ENCODE peak calls at places on chromosomes 13 and 19, in seven cellular contexts. U, Z, T, L, N, M and F are unnamed samples.

GRCh38 chr13:75437582-75438318 is 44.2 kb downstream of the TBC1D4 start:
- DNase-seq in N (peak), Z (no peak), U (peak), M (no peak), L (no peak), T (no peak), F (no peak)

GRCh38 chr13:49840266-49840665 is 47.8 kb upstream of the KPNA3 start:
- DNase-seq in L (no peak), U (no peak), Z (no peak), M (no peak), T (no peak), N (no peak), F (no peak)

GRCh38 chr13:102905905-102906304 is 60.1 kb downstream of the ERCC5 start:
- DNase-seq in U (no peak), M (no peak), L (no peak), T (no peak), Z (no peak), N (no peak), F (no peak)

GRCh38 chr13:98143601-98144500 is 957 bp downstream of the FARP1 start:
- DNase-seq in U (peak), M (peak), L (peak), N (no peak), T (no peak), Z (no peak), F (no peak)

GRCh38 chr13:95524270-95524901 is 28.1 kb upstream of the CLDN10 start:
- DNase-seq in U (no peak), N (no peak), Z (no peak), M (no peak), L (no peak), T (no peak), F (peak)

GRCh38 chr19:49057636-49058234 is at the start of gene CGB7:
- DNase-seq in L (peak), M (peak), U (peak), T (peak), Z (peak), N (peak), F (no peak)

GRCh38 chr13:32056316-32056715 is 24.7 kb downstream of the FRY start:
- DNase-seq in M (no peak), T (no peak), L (no peak), U (no peak), Z (no peak), N (no peak), F (no peak)

GRCh38 chr19:31066385-31066784 is 282.9 kb downstream of the TSHZ3 start:
- DNase-seq in U (no peak), Z (peak), L (no peak), N (peak), T (no peak), M (no peak), F (peak)

GRCh38 chr19:1104452-1105216 is 840 bp downstream of the GPX4 start:
- DNase-seq in N (no peak), Z (peak), T (peak), L (peak), U (peak), M (peak), F (no peak)

GRCh38 chr13:51500687-51501086 is 47.9 kb upstream of the INTS6 start:
- DNase-seq in T (no peak), L (no peak), M (no peak), U (no peak), N (no peak), Z (no peak), F (no peak)

GRCh38 chr13:112839347-112840105 is 129.5 kb upstream of the MCF2L start:
- DNase-seq in M (no peak), N (peak), U (no peak), L (no peak), Z (no peak), T (no peak), F (no peak)

GRCh38 chr19:29806098-29806866 is 5.5 kb upstream of the CCNE1 start:
- DNase-seq in N (peak), L (peak), U (peak), T (peak), M (peak), Z (peak), F (no peak)

GRCh38 chr13:110893571-110893970 is 21.3 kb downstream of the ANKRD10 start:
- DNase-seq in L (no peak), N (no peak), T (no peak), M (no peak), Z (no peak), U (no peak), F (no peak)

GRCh38 chr13:110897521-110897920 is 17.3 kb downstream of the ANKRD10 start:
- DNase-seq in Z (no peak), M (no peak), T (no peak), L (no peak), U (no peak), N (no peak), F (no peak)

GRCh38 chr13:110897024-110897423 is 17.8 kb downstream of the ANKRD10 start:
- DNase-seq in N (no peak), L (no peak), U (no peak), Z (no peak), T (no peak), M (no peak), F (no peak)

GRCh38 chr13:110890279-110891150 is 24.4 kb downstream of the ANKRD10 start:
- DNase-seq in U (no peak), N (no peak), T (no peak), M (no peak), Z (no peak), L (no peak), F (no peak)

DNA sequence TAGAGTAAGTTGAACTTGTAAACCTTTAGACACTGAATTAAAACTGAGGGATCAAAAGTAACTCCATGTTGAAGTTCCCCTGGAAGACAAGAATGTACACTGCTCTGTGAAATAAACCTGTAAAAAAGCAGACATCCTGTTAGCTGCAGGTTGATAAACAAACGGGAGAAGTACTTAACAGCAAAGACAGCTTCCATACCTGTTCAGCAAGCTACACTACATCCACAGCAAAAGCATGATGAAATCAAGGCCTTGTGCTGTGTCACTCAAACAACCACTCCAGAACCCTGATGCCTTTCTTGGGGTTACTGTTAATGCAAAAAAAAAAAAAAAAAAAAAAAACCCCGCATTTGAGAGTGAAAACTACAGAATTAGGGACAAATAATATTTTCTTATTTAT is 20.8 kb downstream of the ANKRD10 start:
- DNase-seq in L (no peak), M (no peak), N (no peak), Z (no peak), T (no peak), U (no peak), F (no peak)
- H3K27ac ChIP-seq in L (no peak), M (no peak), N (no peak), Z (no peak), T (no peak), U (no peak), F (no peak)

GRCh38 chr19:2259331-2259730 is 3.1 kb upstream of the JSRP1 start:
- DNase-seq in U (no peak), T (no peak), L (no peak), N (no peak), Z (peak), M (no peak), F (no peak)
- H3K27ac ChIP-seq in U (no peak), T (no peak), L (no peak), N (no peak), Z (peak), M (no peak), F (no peak)

GRCh38 chr13:27168870-27169525 is 2.6 kb downstream of the USP12 start:
- DNase-seq in L (no peak), U (no peak), T (no peak), Z (no peak), N (no peak), M (no peak), F (no peak)
- H3K27ac ChIP-seq in L (peak), U (no peak), T (no peak), Z (peak), N (no peak), M (peak), F (no peak)

GRCh38 chr19:7706188-7706530 is 4.2 kb upstream of the FCER2 start:
- DNase-seq in N (no peak), T (no peak), M (no peak), Z (no peak), L (no peak), U (no peak), F (no peak)
- H3K27ac ChIP-seq in N (no peak), T (no peak), M (no peak), Z (no peak), L (no peak), U (no peak), F (no peak)

GRCh38 chr19:3620145-3620816 is 6.3 kb downstream of the CACTIN start:
- DNase-seq in Z (no peak), N (no peak), L (peak), M (no peak), T (no peak), U (no peak), F (no peak)
- H3K27ac ChIP-seq in Z (no peak), N (no peak), L (no peak), M (no peak), T (no peak), U (no peak), F (no peak)

DNA sequence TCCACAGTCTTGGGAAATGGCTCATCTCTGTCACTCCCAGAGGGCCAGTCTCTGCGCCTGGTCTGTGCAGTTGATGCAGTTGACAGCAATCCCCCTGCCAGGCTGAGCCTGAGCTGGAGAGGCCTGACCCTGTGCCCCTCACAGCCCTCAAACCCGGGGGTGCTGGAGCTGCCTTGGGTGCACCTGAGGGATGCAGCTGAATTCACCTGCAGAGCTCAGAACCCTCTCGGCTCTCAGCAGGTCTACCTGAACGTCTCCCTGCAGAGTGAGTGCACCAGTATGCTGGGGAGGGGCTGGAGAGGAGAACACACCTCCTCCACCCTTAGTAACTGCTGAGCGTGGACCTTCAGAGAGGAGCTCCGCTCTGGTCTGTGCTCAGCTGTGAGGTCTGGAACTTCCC is 2.3 kb downstream of the SIGLEC9 start:
- DNase-seq in T (no peak), Z (no peak), L (no peak), N (no peak), M (no peak), U (no peak), F (no peak)
- H3K27ac ChIP-seq in T (no peak), Z (no peak), L (no peak), N (no peak), M (no peak), U (no peak), F (no peak)

GRCh38 chr13:99467764-99468163 is 33.5 kb upstream of the TM9SF2 start:
- DNase-seq in N (peak), L (no peak), Z (peak), M (no peak), T (no peak), U (no peak), F (peak)

GRCh38 chr13:99470027-99470426 is 31.2 kb upstream of the TM9SF2 start:
- DNase-seq in L (no peak), M (no peak), U (no peak), T (no peak), Z (no peak), N (no peak), F (no peak)

GRCh38 chr13:99473515-99473914 is 27.8 kb upstream of the TM9SF2 start:
- DNase-seq in Z (no peak), L (no peak), T (no peak), U (no peak), N (no peak), M (no peak), F (no peak)

GRCh38 chr13:99468971-99469545 is 32.2 kb upstream of the TM9SF2 start:
- DNase-seq in N (no peak), L (no peak), Z (no peak), T (no peak), U (peak), M (no peak), F (no peak)

DNA sequence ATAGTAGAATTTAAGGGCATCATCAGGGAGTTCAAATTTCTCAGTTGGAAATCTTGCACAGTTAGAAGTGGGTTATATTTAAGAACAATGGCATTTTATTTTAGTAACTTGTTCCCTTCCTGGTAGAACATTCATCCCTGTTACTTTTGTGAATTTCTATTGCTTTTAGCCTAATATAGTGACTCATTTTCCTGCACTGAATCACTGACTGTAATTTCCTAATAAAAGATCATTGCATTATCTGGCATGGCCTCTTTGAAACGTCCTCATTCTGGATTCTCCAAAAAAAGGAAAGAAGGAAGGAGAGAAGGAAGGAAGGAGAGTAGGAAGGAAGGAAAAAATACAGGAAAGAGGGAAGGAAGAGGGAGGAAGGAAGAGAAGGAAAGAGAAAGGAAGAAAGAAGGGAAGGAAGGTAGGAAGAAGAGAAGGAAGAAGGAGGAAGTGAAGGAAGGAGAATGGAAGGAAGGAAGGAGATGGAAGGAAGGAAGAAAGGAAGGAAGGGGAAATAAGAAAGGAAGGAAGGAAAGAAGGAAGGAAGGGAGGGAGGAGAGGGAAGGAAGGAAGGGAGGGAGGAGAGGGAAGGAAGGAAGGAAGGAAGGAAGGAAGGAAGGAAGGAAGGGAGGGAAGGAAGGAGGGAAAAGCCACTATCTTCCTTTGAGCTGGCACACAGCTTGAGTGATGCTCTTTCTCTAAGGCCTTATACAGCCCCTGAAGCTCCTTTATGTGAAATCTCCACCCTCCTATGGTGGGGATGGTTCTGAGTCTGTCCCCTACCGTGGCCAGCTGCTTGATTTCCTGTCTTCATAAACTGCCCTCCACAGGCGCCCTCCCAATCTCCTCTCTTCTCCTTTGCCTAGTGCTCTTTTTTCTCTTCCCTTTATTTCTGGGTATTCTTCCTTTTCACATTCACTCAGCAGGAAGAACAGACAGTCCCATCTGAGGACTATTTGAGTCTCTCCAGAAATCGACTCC is 29.8 kb upstream of the TM9SF2 start:
- DNase-seq in N (no peak), T (no peak), M (no peak), L (no peak), Z (no peak), U (no peak), F (no peak)
- H3K27ac ChIP-seq in N (no peak), T (no peak), M (no peak), L (no peak), Z (no peak), U (no peak), F (no peak)

GRCh38 chr13:110521946-110522345 is 39.6 kb downstream of the RAB20 start:
- DNase-seq in T (no peak), M (no peak), U (no peak), N (no peak), L (no peak), Z (no peak), F (no peak)

GRCh38 chr13:110523180-110523579 is 38.3 kb downstream of the RAB20 start:
- DNase-seq in L (no peak), U (no peak), Z (no peak), N (no peak), M (no peak), T (no peak), F (no peak)

GRCh38 chr13:110525328-110526319 is 35.9 kb downstream of the RAB20 start:
- DNase-seq in T (no peak), U (no peak), N (no peak), Z (no peak), M (peak), L (no peak), F (no peak)

GRCh38 chr13:110524484-110525254 is 36.9 kb downstream of the RAB20 start:
- DNase-seq in Z (no peak), U (no peak), N (no peak), T (no peak), L (peak), M (peak), F (no peak)

DNA sequence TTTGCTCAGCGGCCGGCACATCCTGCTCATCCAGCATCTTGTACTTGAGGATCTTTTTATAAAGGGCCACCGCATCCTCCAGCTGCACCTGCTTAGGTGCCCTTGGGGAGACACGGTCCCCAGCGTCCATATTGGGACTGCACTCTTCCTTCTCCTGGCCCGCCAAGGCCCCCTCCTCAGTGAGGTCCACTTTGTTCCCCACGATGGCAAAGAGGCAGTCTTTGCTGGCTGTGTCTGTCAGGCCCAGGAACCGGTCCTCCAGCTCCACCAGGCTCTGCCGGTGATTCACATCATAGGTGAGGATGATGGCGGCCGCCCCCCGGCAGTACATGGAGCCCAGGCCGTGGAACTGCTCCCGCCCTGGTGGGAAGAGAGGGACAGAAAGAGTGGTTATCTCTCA is 37.7 kb downstream of the RAB20 start:
- DNase-seq in U (no peak), L (no peak), M (no peak), T (no peak), Z (no peak), N (no peak), F (no peak)
- H3K27ac ChIP-seq in U (no peak), L (peak), M (peak), T (no peak), Z (no peak), N (no peak), F (no peak)

GRCh38 chr13:27953671-27954405 is 15.3 kb downstream of the CDX2 start:
- DNase-seq in U (peak), Z (peak), N (peak), T (peak), M (peak), L (peak), F (no peak)
- H3K27ac ChIP-seq in U (no peak), Z (peak), N (no peak), T (no peak), M (no peak), L (no peak), F (no peak)